ENCODE peak calls at places on chromosomes 13 and 19, in seven cellular contexts. S is IMR-90, G is neuronal stem cell, Z is H1, E is H9, Y is trophoblast cell, M is mesendoderm. L is an unnamed sample.
A peak's percentile ranks its signal among the peaks of the same experiment; 100 is the strongest.

GRCh38 chr13:30352121-30352520 is 44.8 kb upstream of the KATNAL1 start:
- DNase-seq in S (no peak), G (no peak), Z (no peak), E (no peak), Y (no peak), M (no peak), L (no peak)

GRCh38 chr13:31069808-31070544 is 91.7 kb downstream of the HSPH1 start:
- DNase-seq in S (no peak), G (no peak), Z (no peak), E (no peak), Y (no peak), M (peak; percentile 36), L (no peak)

GRCh38 chr19:10872551-10873107 is 1.3 kb downstream of the CARM1 start:
- DNase-seq in S (no peak), G (no peak), Z (no peak), E (no peak), Y (no peak), M (no peak), L (no peak)

GRCh38 chr19:30070970-30071632 is 129.1 kb downstream of the URI1 start:
- DNase-seq in S (no peak), G (no peak), Z (no peak), E (no peak), Y (no peak), M (no peak), L (no peak)

GRCh38 chr13:90919153-90919552 is 428.3 kb upstream of the MIR17HG start:
- DNase-seq in S (no peak), G (no peak), Z (no peak), E (no peak), Y (no peak), M (peak; percentile 67), L (no peak)

GRCh38 chr19:4586691-4587090 is 27.2 kb upstream of the SEMA6B start:
- DNase-seq in S (no peak), G (no peak), Z (no peak), E (no peak), Y (no peak), M (peak; percentile 33), L (no peak)

GRCh38 chr19:2096543-2097329 is at the start of gene IZUMO4:
- DNase-seq in S (peak; percentile 96), G (peak; percentile 99), Z (peak; percentile 99), E (peak; percentile 98), Y (peak; percentile 99), M (peak; percentile 97), L (peak; percentile 95)

GRCh38 chr13:77599351-77599750 is 63.8 kb downstream of the SCEL start:
- DNase-seq in S (no peak), G (no peak), Z (no peak), E (no peak), Y (no peak), M (no peak), L (no peak)

GRCh38 chr19:7450243-7451223 is 38.3 kb downstream of the PEX11G start:
- DNase-seq in S (peak; percentile 63), G (peak; percentile 57), Z (no peak), E (peak; percentile 59), Y (peak; percentile 43), M (peak; percentile 47), L (peak; percentile 32)

GRCh38 chr13:110233181-110233641 is 73.7 kb downstream of the COL4A1 start:
- DNase-seq in S (peak; percentile 91), G (no peak), Z (peak; percentile 27), E (no peak), Y (peak; percentile 62), M (no peak), L (peak; percentile 86)

GRCh38 chr13:64130170-64130569 is 2714.5 kb upstream of the PCDH20 start:
- DNase-seq in S (no peak), G (no peak), Z (no peak), E (peak; percentile 13), Y (no peak), M (no peak), L (no peak)

GRCh38 chr19:28221736-28222135 is 991.2 kb downstream of the UQCRFS1 start:
- DNase-seq in S (no peak), G (no peak), Z (no peak), E (no peak), Y (no peak), M (peak; percentile 90), L (no peak)

GRCh38 chr13:45833663-45834062 is 17.9 kb downstream of the SIAH3 start:
- DNase-seq in S (peak; percentile 7), G (no peak), Z (peak; percentile 19), E (no peak), Y (peak; percentile 2), M (no peak), L (peak; percentile 47)

GRCh38 chr13:103030776-103031175 is 35.4 kb downstream of the SLC10A2 start:
- DNase-seq in S (no peak), G (no peak), Z (no peak), E (no peak), Y (no peak), M (no peak), L (no peak)

GRCh38 chr13:97719759-97720158 is 233.7 kb upstream of the IPO5 start:
- DNase-seq in S (no peak), G (no peak), Z (no peak), E (no peak), Y (peak; percentile 90), M (no peak), L (peak; percentile 12)

GRCh38 chr19:35476149-35476548 is 14.1 kb downstream of the KRTDAP start:
- DNase-seq in S (no peak), G (no peak), Z (peak; percentile 83), E (peak; percentile 62), Y (no peak), M (peak; percentile 49), L (no peak)

GRCh38 chr13:67776171-67776570 is 546.0 kb upstream of the PCDH9 start:
- DNase-seq in S (no peak), G (no peak), Z (no peak), E (no peak), Y (no peak), M (no peak), L (no peak)

DNA sequence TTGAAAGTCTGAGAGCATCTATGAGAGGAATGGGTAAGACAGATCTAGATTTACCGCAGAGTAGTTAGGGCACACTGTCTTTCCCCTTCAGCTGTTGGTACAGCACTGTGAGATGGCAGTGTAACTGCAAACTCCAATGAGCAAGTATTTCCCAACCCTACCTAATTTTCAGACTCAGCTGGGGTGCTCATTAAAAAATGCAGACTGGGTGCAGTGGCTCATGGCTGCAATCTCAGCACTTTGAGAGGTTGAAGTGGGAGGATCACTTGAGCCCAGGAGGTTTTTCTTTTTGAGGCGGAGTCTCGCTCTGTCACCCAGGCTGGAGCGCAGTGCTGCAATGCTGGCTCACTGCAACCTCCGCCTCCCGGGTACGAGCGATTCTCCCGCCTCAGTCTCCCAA is 12.6 kb downstream of the QPCTL start:
- DNase-seq in S (no peak), G (no peak), Z (no peak), E (no peak), Y (no peak), M (no peak), L (no peak)
- H2BK5ac ChIP-seq in S (no peak overlapping the region), G (no peak overlapping the region), Z (no peak overlapping the region), E (no peak overlapping the region), Y (no peak overlapping the region), M (no peak overlapping the region), L (no peak overlapping the region)

GRCh38 chr13:48631441-48631840 is 22.3 kb upstream of the CYSLTR2 start:
- DNase-seq in S (no peak), G (no peak), Z (no peak), E (no peak), Y (no peak), M (no peak), L (no peak)
- H2BK5ac ChIP-seq in S (no peak overlapping the region), G (no peak overlapping the region), Z (no peak overlapping the region), E (no peak overlapping the region), Y (no peak overlapping the region), M (no peak overlapping the region), L (no peak overlapping the region)

GRCh38 chr13:112984954-112985802 is 16.2 kb downstream of the MCF2L start:
- DNase-seq in S (no peak), G (no peak), Z (no peak), E (no peak), Y (peak; percentile 51), M (no peak), L (no peak)

GRCh38 chr13:112985803-112986408 is 16.9 kb downstream of the MCF2L start:
- DNase-seq in S (no peak), G (no peak), Z (no peak), E (no peak), Y (no peak), M (no peak), L (no peak)

GRCh38 chr13:112986470-112986869 is 17.5 kb downstream of the MCF2L start:
- DNase-seq in S (no peak), G (no peak), Z (no peak), E (no peak), Y (no peak), M (no peak), L (no peak)

GRCh38 chr13:112987625-112988024 is 18.6 kb downstream of the MCF2L start:
- DNase-seq in S (no peak), G (no peak), Z (no peak), E (no peak), Y (no peak), M (no peak), L (no peak)

DNA sequence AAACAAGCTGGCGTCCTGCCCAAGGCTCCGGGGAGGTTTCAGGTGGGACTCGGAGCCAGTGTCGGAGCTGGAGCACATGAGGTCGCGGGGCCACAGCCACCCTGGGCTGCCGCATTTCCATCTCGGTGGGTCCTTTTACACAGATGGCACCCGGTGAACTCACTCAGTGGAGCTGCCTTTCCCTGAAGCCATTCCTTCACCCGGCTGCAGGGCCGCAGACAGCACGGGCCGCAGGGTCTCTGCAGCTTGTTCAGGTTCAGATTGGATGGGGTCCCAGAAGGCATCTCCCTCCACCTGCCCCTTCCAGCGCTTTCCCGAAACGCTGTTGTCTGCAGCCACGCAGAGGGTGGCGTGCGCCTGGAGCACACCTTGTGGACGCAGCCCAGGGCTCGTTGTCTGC is 17.9 kb downstream of the MCF2L start:
- DNase-seq in S (no peak), G (no peak), Z (no peak), E (no peak), Y (no peak), M (no peak), L (no peak)
- H2BK5ac ChIP-seq in S (no peak overlapping the region), G (peak overlapping the region; percentile 30), Z (no peak overlapping the region), E (no peak overlapping the region), Y (no peak overlapping the region), M (no peak overlapping the region), L (no peak overlapping the region)

GRCh38 chr13:50238922-50239321 is 223.7 kb downstream of the KCNRG start:
- DNase-seq in S (no peak), G (no peak), Z (no peak), E (no peak), Y (no peak), M (no peak), L (no peak)

GRCh38 chr13:50244355-50244912 is 229.2 kb downstream of the KCNRG start:
- DNase-seq in S (no peak), G (no peak), Z (no peak), E (no peak), Y (no peak), M (no peak), L (no peak)

GRCh38 chr13:50243926-50244325 is 228.7 kb downstream of the KCNRG start:
- DNase-seq in S (no peak), G (no peak), Z (no peak), E (no peak), Y (no peak), M (no peak), L (no peak)

GRCh38 chr13:50244913-50245574 is 229.8 kb downstream of the KCNRG start:
- DNase-seq in S (peak; percentile 88), G (no peak), Z (no peak), E (no peak), Y (no peak), M (peak; percentile 5), L (peak; percentile 95)

DNA sequence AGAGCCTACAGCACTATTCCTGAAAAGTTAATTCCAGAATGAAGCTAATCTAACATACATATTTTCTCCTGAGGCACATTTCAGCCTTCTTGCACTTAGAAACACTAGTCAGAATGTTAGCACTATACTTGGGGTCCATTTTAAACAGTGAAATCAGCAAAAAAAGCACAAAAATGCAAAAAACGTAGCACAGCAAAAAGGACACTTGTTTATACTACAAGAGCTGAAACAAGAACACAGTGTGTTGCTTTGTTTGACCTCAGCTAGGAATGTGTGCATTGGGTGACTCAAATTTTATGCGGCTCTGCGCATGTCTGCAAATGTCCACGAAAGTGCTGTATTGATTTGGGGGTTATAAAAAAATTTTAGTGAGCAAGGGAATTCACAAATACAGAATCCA is 226.2 kb downstream of the KCNRG start:
- DNase-seq in S (no peak), G (no peak), Z (no peak), E (no peak), Y (no peak), M (no peak), L (peak; percentile 42)
- H2BK5ac ChIP-seq in S (no peak overlapping the region), G (no peak overlapping the region), Z (no peak overlapping the region), E (no peak overlapping the region), Y (no peak overlapping the region), M (no peak overlapping the region), L (no peak overlapping the region)

L was measured in mesenchymal stem cell.